ENCODE peak calls at places on chromosomes 13 and 19, in seven cellular contexts. W, B, Q, F, P, I and U are unnamed samples.

GRCh38 chr13:51311957-51312520 is 27.5 kb upstream of the SERPINE3 start:
- DNase-seq in B (no peak), I (no peak), P (no peak), Q (no peak), W (no peak), F (no peak), U (no peak)

GRCh38 chr13:106372199-106373160 is 163.0 kb downstream of the EFNB2 start:
- DNase-seq in P (peak; percentile 89), F (no peak), W (peak; percentile 76), I (no peak), B (no peak), Q (no peak), U (no peak)

GRCh38 chr19:15254547-15254946 is 22.3 kb upstream of the EPHX3 start:
- DNase-seq in I (no peak), B (no peak), P (no peak), F (no peak), W (no peak), Q (no peak), U (no peak)

GRCh38 chr19:29390742-29391141 is 135.1 kb upstream of the VSTM2B start:
- DNase-seq in Q (no peak), F (no peak), I (no peak), P (no peak), B (no peak), W (no peak), U (no peak)

GRCh38 chr13:52849727-52850395 is 1.4 kb upstream of the PCDH8 start:
- DNase-seq in B (no peak), I (no peak), P (no peak), Q (peak; percentile 54), F (no peak), W (no peak), U (no peak)

GRCh38 chr19:4295972-4296771 is 6.0 kb downstream of the TMIGD2 start:
- DNase-seq in W (no peak), I (no peak), P (peak; percentile 20), Q (peak; percentile 45), F (no peak), B (no peak), U (no peak)

GRCh38 chr13:72255908-72256307 is 388.9 kb upstream of the DACH1 start:
- DNase-seq in P (peak; percentile 56), I (peak; percentile 34), Q (peak; percentile 82), B (no peak), F (no peak), W (no peak), U (peak; percentile 14)

GRCh38 chr19:44988896-44989563 is 12.2 kb upstream of the RELB start:
- DNase-seq in B (peak; percentile 43), W (peak; percentile 2), I (no peak), F (peak; percentile 68), P (peak; percentile 41), Q (peak; percentile 87), U (peak; percentile 47)

GRCh38 chr19:45492627-45493470 is 4.0 kb downstream of the RTN2 start:
- DNase-seq in F (no peak), I (no peak), W (no peak), Q (peak; percentile 91), B (no peak), P (peak; percentile 67), U (no peak)

GRCh38 chr19:14413765-14414171 is 5.4 kb downstream of the DDX39A start:
- DNase-seq in B (no peak), Q (no peak), P (peak; percentile 78), F (no peak), I (no peak), W (no peak), U (no peak)

GRCh38 chr13:98802999-98803666 is 50.7 kb upstream of the SLC15A1 start:
- DNase-seq in P (no peak), Q (no peak), W (no peak), B (no peak), I (no peak), F (no peak), U (no peak)

GRCh38 chr13:67792151-67792665 is 562.1 kb upstream of the PCDH9 start:
- DNase-seq in Q (no peak), P (peak; percentile 2), F (no peak), W (no peak), B (no peak), I (no peak), U (no peak)

GRCh38 chr19:38145627-38146026 is 78.4 kb downstream of the DPF1 start:
- DNase-seq in Q (no peak), F (no peak), W (no peak), I (no peak), P (no peak), B (no peak), U (no peak)

GRCh38 chr13:50310734-50311133 is 295.5 kb downstream of the KCNRG start:
- DNase-seq in P (peak; percentile 9), F (no peak), Q (no peak), B (no peak), I (no peak), W (no peak), U (no peak)

GRCh38 chr19:3250675-3251074 is 26.2 kb downstream of the CELF5 start:
- DNase-seq in F (no peak), Q (peak; percentile 62), P (no peak), I (no peak), B (no peak), W (no peak), U (no peak)

GRCh38 chr13:105567951-105568510 is 967.4 kb downstream of the EFNB2 start:
- DNase-seq in W (no peak), I (no peak), P (no peak), B (no peak), F (no peak), Q (no peak), U (no peak)

GRCh38 chr13:106369091-106369490 is 166.4 kb downstream of the EFNB2 start:
- DNase-seq in F (no peak), P (peak; percentile 52), W (no peak), B (no peak), Q (no peak), I (no peak), U (no peak)

DNA sequence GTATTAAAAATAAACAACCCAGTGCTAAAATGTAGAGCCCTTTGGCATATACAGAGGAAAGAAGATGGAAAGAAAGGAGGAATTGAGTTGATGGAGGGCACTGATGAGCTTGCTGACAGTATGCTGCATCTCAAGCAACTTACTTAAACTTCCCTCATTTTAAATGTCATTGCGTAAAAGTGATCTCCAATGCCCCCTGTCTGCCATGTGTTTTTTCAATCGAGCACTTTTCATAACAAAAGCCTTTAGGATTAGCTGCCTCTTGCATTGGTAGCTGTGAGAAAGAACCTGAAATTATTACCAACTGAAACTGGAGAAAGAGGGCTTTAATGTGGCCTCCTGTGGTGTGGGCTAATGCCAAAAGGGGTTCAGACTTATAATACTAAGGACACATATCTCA is 541.6 kb downstream of the SUCLA2 start:
- DNase-seq in F (no peak), I (no peak), Q (peak; percentile 59), P (peak; percentile 17), B (no peak), W (no peak), U (no peak)
- TF ChIP-seq CTCF in F (peak; percentile 9), I (no peak), Q (peak; percentile 49), P (peak; percentile 54), B (no peak), W (peak; percentile 48), U (peak; percentile 22)

GRCh38 chr19:2062770-2063169 is 11.7 kb upstream of the MKNK2 start:
- DNase-seq in W (no peak), I (no peak), B (no peak), Q (no peak), P (no peak), F (no peak), U (no peak)

GRCh38 chr19:2063824-2064223 is 12.8 kb upstream of the MKNK2 start:
- DNase-seq in W (no peak), P (no peak), Q (no peak), I (no peak), B (no peak), F (no peak), U (no peak)

GRCh38 chr19:2061093-2061935 is 10.3 kb upstream of the MKNK2 start:
- DNase-seq in F (peak; percentile 99), B (peak; percentile 100), P (peak; percentile 95), W (peak; percentile 89), Q (peak; percentile 100), I (peak; percentile 93), U (peak; percentile 97)

GRCh38 chr19:2064395-2064787 is 13.3 kb upstream of the MKNK2 start:
- DNase-seq in Q (no peak), P (no peak), B (no peak), F (peak; percentile 53), I (no peak), W (no peak), U (no peak)

DNA sequence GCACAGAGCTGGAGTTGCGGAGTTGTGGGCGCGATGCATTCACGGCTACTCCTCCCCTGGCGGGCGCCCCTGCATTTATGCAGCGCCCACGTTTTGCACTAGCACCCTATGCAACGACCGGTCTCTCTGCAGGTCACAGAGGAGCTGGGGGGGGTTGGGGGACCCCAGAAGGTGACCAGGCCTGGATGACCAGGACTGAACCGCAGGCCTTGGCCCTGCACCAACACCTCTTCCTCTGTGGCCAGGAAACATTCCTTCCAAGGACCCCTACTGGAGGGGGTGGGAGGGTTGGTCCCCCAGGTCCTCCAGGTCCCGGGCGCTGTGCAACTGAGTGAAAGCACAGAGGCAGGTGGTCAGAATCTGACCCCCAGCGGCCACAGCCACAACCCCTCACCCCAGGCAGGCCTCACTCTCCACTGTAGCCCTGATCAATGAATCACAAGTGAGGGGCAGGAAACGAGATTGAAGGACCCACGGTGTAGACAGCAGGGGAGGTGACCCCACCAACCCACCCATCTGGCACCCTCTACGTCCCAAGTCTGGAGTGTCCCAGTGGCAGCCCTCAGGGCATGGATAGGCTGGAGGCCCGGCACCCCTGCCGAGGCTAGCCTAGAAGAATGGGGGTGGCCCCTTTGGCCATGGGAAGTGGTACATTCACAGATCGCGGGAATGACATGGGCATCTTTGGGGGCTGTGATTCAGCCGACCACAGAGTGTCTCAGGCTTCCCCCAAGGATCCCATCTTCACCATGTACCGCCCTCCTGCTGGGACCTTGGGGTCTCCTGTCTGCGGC is 11.1 kb upstream of the MKNK2 start:
- DNase-seq in I (no peak), P (no peak), F (peak; percentile 65), B (no peak), W (no peak), Q (peak; percentile 63), U (no peak)
- TF ChIP-seq CTCF in I (peak; percentile 0), P (no peak), F (no peak), B (no peak), W (no peak), Q (peak; percentile 17), U (no peak)

GRCh38 chr19:16801599-16801998 is 27.6 kb upstream of the SIN3B start:
- DNase-seq in W (peak; percentile 14), F (no peak), P (peak; percentile 61), Q (no peak), B (no peak), I (no peak), U (no peak)
- TF ChIP-seq CTCF in W (no peak), F (no peak), P (no peak), Q (no peak), B (no peak), I (no peak), U (no peak)

GRCh38 chr13:27868639-27869435 is 51.0 kb upstream of the PDX1 start:
- DNase-seq in W (no peak), P (no peak), F (no peak), Q (peak; percentile 56), B (no peak), I (no peak), U (no peak)

DNA sequence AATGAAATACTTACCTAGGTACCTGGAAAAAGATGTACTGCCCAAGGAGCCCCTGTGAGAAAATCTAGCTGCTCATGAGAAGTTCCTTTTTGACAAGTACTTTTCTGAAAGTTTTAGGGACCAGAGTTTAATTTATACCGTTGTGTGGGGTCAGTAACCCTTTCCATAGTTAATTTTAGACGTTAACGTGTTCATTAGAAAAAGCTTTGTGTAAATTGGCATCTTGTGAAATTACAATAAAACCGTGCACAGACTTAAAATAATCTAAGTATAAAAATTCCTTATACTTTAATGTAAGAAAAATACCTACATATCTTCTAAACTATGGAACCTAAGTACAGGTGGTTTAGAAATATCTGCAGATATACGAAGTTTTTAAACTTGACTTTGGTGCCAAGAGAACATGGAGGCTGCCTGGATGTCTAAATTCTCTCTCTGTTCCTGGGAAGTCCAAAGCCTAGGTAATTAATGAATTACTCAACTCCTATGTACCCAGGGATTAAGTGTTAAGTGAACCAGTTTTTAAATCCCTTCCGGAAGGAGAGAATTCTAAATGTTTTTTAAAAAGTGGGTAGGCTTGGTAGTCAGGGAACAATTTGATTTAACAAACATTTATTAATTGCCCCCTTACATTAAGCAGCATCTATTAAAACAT is 50.2 kb upstream of the PDX1 start:
- DNase-seq in F (no peak), B (no peak), W (no peak), I (no peak), Q (no peak), P (no peak), U (no peak)
- TF ChIP-seq CTCF in F (peak; percentile 2), B (no peak), W (no peak), I (no peak), Q (no peak), P (no peak), U (no peak)